ENCODE peak calls at places on chromosomes 4 and X, in four cellular contexts. Q is stimulated activated naive B cell treated with anti-CD40 and anti-IgM and Interleukin-4, amounts not matched to agents 10 μg/mL and 1 μg/mL and 100 μg/mL, for 72 hours; B is globus pallidus; R is stimulated activated CD4-positive, alpha-beta T cell treated with anti-CD3 and anti-CD28 coated beads, Interleukin-2, amount 100 ng/mL, for 48 hours. I is an unnamed sample.

GRCh38 chr4:60313616-60314015 is 886.5 kb upstream of the ADGRL3 start:
- DNase-seq in B (no peak), R (no peak), Q (no peak), I (no peak)

GRCh38 chr4:52172166-52172565 is 121.1 kb downstream of the SPATA18 start:
- DNase-seq in R (no peak), B (no peak), Q (no peak), I (no peak)

GRCh38 chr4:26819026-26819425 is 41.6 kb upstream of the STIM2 start:
- DNase-seq in Q (no peak), B (no peak), R (no peak), I (no peak)

GRCh38 chrX:129741880-129742758 is 3.3 kb downstream of the XPNPEP2 start:
- DNase-seq in R (no peak), B (no peak), Q (no peak), I (no peak)

GRCh38 chr4:129014566-129015509 is 78.5 kb downstream of the SCLT1 start:
- DNase-seq in Q (no peak), R (no peak), B (no peak), I (no peak)

GRCh38 chr4:114921790-114922581 is 191.4 kb downstream of the NDST4 start:
- DNase-seq in Q (no peak), B (no peak), R (no peak), I (no peak)

GRCh38 chr4:38667005-38667771 is 3.2 kb downstream of the KLF3 start:
- DNase-seq in Q (no peak), R (no peak), B (peak), I (peak)

GRCh38 chrX:76555816-76556215 is 128.3 kb downstream of the MAGEE1 start:
- DNase-seq in Q (no peak), B (no peak), R (peak), I (peak)

GRCh38 chr4:175034986-175035705 is 117.0 kb downstream of the ADAM29 start:
- DNase-seq in R (no peak), B (no peak), Q (no peak), I (no peak)

GRCh38 chrX:53287493-53288138 is 6.2 kb upstream of the IQSEC2 start:
- DNase-seq in R (no peak), B (peak), Q (peak), I (peak)

GRCh38 chrX:122866527-122866926 is 317.6 kb upstream of the GRIA3 start:
- DNase-seq in R (no peak), B (no peak), Q (no peak), I (no peak)

GRCh38 chr4:2333916-2334644 is 72.2 kb upstream of the MXD4 start:
- DNase-seq in Q (no peak), R (no peak), B (no peak), I (no peak)

GRCh38 chr4:139603576-139604387 is 47.8 kb upstream of the SETD7 start:
- DNase-seq in Q (peak), B (peak), R (peak), I (peak)

GRCh38 chr4:2767705-2768074 is 11.6 kb upstream of the TNIP2 start:
- DNase-seq in R (no peak), Q (no peak), B (no peak), I (no peak)

GRCh38 chr4:158162637-158163036 is 10.2 kb downstream of the GASK1B start:
- DNase-seq in R (no peak), Q (no peak), B (no peak), I (no peak)

I was measured in GDM1.